ENCODE peak calls at places on chromosomes 6 and 20, in ten cellular contexts. E is tibial nerve, T is GM20000, Z is ovary, X is sigmoid colon, Y is dorsolateral prefrontal cortex, N is fibroblast of lung, S is A549, J is RWPE1, V is cardiac muscle cell. R is an unnamed sample.

GRCh38 chr20:31908016-31908415 is 37.6 kb downstream of the TTLL9 start:
- DNase-seq in V (no peak), E (no peak), Z (no peak), J (no peak), X (peak; percentile 37), Y (no peak), N (no peak), S (no peak), T (no peak), R (no peak)

GRCh38 chr20:18180815-18181214 is 43.2 kb downstream of the KAT14 start:
- DNase-seq in E (no peak), X (no peak), J (no peak), Y (no peak), V (no peak), T (no peak), N (no peak), Z (no peak), S (no peak), R (no peak)

GRCh38 chr20:48763183-48764030 is 64.4 kb downstream of the PREX1 start:
- DNase-seq in X (no peak), N (no peak), E (no peak), S (no peak), Z (no peak), T (no peak), V (no peak), J (no peak), Y (no peak), R (no peak)

GRCh38 chr6:147724454-147724853 is 216.0 kb downstream of the SAMD5 start:
- DNase-seq in E (no peak), V (no peak), X (no peak), N (no peak), S (no peak), Y (no peak), J (no peak), T (no peak), Z (no peak), R (no peak)

GRCh38 chr6:100446115-100446921 is 18.4 kb downstream of the SIM1 start:
- DNase-seq in T (no peak), S (no peak), J (no peak), V (no peak), Z (no peak), Y (no peak), E (no peak), N (no peak), X (no peak), R (no peak)

GRCh38 chr6:166244353-166245045 is 63.7 kb downstream of the PRR18 start:
- DNase-seq in N (no peak), X (no peak), E (no peak), T (peak; percentile 75), V (no peak), Z (no peak), J (no peak), Y (no peak), S (no peak), R (no peak)

GRCh38 chr20:60341062-60341461 is 382.8 kb downstream of the CDH26 start:
- DNase-seq in J (no peak), T (no peak), Z (no peak), V (no peak), Y (no peak), E (no peak), N (no peak), S (no peak), X (no peak), R (no peak)

GRCh38 chr6:150491131-150491795 is 108.4 kb upstream of the PLEKHG1 start:
- DNase-seq in N (no peak), S (no peak), V (no peak), Y (no peak), J (peak; percentile 82), T (peak; percentile 42), E (no peak), Z (no peak), X (no peak), R (peak; percentile 62)

GRCh38 chr6:30752164-30752927 is 8.0 kb upstream of the IER3 start:
- DNase-seq in X (peak; percentile 98), J (peak; percentile 93), S (peak; percentile 98), N (peak; percentile 100), V (no peak), Y (peak; percentile 49), Z (peak; percentile 92), E (peak; percentile 82), T (no peak), R (peak; percentile 100)

GRCh38 chr20:5092765-5093339 is 26.9 kb downstream of the PCNA start:
- DNase-seq in Z (no peak), X (no peak), T (no peak), N (no peak), J (no peak), E (no peak), S (no peak), V (no peak), Y (no peak), R (no peak)

GRCh38 chr20:46070215-46070910 is 19.4 kb downstream of the NCOA5 start:
- DNase-seq in Y (no peak), T (no peak), X (no peak), J (no peak), N (peak; percentile 40), S (no peak), Z (no peak), E (no peak), V (no peak), R (no peak)

DNA sequence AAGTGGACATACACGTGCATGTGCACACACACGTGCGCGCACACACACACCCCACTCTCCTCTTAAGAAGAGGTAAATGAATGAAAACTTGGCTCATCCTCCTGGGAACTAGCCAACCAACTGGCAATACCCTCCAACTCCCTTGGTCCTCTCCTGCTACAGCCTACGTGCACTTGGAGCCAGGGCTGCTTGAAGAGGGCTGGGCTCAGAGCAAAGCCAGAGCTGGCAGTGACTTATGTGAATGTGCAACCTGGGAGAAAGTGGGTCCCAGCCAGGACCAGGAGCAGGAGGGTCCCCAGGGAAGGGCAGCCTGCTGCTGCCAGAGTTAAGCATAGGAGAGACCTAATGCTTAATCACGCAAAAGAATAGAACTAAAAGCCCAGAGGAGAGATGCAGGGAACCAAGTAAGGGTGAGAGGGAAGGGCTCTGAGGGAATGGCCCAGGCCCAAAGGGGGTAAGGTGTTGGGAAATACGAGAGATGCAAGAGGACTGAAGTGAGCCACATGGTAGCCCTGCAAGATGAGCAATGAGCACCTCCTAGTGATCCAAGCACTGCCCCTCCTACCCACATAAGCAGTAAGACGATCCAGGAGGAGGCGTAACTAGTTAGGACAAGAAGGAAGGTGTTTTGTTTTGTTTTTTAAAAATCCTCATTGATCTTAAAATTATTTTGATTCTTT is 24.7 kb downstream of the TRAF3IP2 start:
- DNase-seq in Y (no peak), N (peak; percentile 62), J (no peak), Z (no peak), T (no peak), E (no peak), S (no peak), X (peak; percentile 73), V (no peak), R (peak; percentile 73)
- TF ChIP-seq CTCF in Y (no peak), N (no peak), J (no peak), Z (no peak), T (no peak), E (no peak), S (no peak), X (no peak), V (no peak), R (no peak)

GRCh38 chr6:134784336-134784735 is 165.6 kb downstream of the ALDH8A1 start:
- DNase-seq in X (no peak), Y (no peak), N (no peak), V (no peak), S (no peak), J (no peak), T (no peak), E (no peak), Z (no peak), R (no peak)

GRCh38 chr6:134774244-134774643 is 175.7 kb downstream of the ALDH8A1 start:
- DNase-seq in T (no peak), X (no peak), V (no peak), N (peak; percentile 94), E (no peak), Y (no peak), S (no peak), Z (no peak), J (peak; percentile 12), R (peak; percentile 7)

GRCh38 chr6:134778431-134778830 is 171.5 kb downstream of the ALDH8A1 start:
- DNase-seq in N (no peak), J (no peak), X (no peak), Y (no peak), V (no peak), Z (no peak), S (no peak), E (no peak), T (no peak), R (no peak)
- TF ChIP-seq CTCF in N (no peak), J (no peak), X (no peak), Y (no peak), V (no peak), Z (no peak), S (no peak), E (no peak), T (no peak), R (no peak)

GRCh38 chr6:154410215-154410614 is 53.6 kb upstream of the IPCEF1 start:
- DNase-seq in J (no peak), N (no peak), V (no peak), X (no peak), Z (no peak), T (no peak), Y (no peak), S (no peak), E (no peak), R (no peak)
- TF ChIP-seq CTCF in J (no peak), N (no peak), V (no peak), X (no peak), Z (no peak), T (no peak), Y (no peak), S (no peak), E (no peak), R (no peak)

GRCh38 chr6:7919871-7920270 is 9.3 kb upstream of the TXNDC5 start:
- DNase-seq in V (no peak), E (no peak), X (no peak), S (peak; percentile 34), N (no peak), J (peak; percentile 86), Y (no peak), Z (peak; percentile 38), T (no peak), R (peak; percentile 85)

GRCh38 chr6:7921582-7922199 is 11.1 kb upstream of the TXNDC5 start:
- DNase-seq in X (no peak), J (no peak), Z (no peak), V (no peak), N (no peak), E (no peak), S (no peak), T (no peak), Y (no peak), R (no peak)

GRCh38 chr6:7922596-7922995 is 12.0 kb upstream of the TXNDC5 start:
- DNase-seq in Z (no peak), J (no peak), S (no peak), T (no peak), X (no peak), Y (no peak), E (no peak), V (no peak), N (peak; percentile 49), R (peak; percentile 21)

GRCh38 chr6:7920425-7920824 is 9.8 kb upstream of the TXNDC5 start:
- DNase-seq in V (no peak), J (peak; percentile 77), E (no peak), X (no peak), Y (no peak), S (no peak), Z (no peak), T (no peak), N (no peak), R (peak; percentile 35)

DNA sequence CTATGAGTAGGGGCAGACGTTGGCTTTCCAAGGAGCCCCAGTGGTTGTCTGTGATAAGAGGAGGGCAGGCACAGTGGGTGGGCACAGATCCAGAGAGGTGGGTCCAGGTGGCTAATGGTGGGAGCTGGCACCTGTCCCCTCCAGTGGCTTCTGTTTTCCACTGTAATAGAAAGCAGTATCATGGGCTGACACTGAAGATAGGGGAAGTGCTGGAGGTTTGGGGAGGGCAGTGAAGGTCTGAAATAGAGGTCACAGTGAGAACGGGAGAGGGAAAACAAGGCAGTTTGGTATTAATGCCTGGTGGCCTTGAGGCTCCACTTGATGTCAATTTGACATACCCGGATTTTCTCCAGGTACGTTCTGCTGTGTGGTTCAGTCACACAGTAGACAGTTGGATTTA is 10.5 kb upstream of the TXNDC5 start:
- DNase-seq in Z (no peak), X (no peak), V (no peak), N (no peak), Y (no peak), J (no peak), S (no peak), E (no peak), T (no peak), R (no peak)
- TF ChIP-seq CTCF in Z (no peak), X (no peak), V (no peak), N (no peak), Y (no peak), J (no peak), S (no peak), E (no peak), T (no peak), R (no peak)

R was measured in MCF 10A.